ENCODE peak calls at places on chromosomes 1 and 21, in eight cellular contexts. D is heart right ventricle; G is heart left ventricle; J is CD4-positive, CD25-positive, alpha-beta regulatory T cell; H is brain microvascular endothelial cell; V is GM23338; C is MG63; P is prostate gland. F is an unnamed sample.

GRCh38 chr1:180502361-180503273 is at the start of gene ACBD6:
- DNase-seq in D (peak; percentile 83), J (peak; percentile 60), G (peak; percentile 82), C (peak; percentile 90), H (peak; percentile 82), V (peak; percentile 90), P (peak; percentile 67), F (peak; percentile 87)

GRCh38 chr1:247833601-247834000 is 8.1 kb downstream of the OR11L1 start:
- DNase-seq in J (no peak), V (peak; percentile 51), C (no peak), G (no peak), D (no peak), H (no peak), P (no peak), F (no peak)

GRCh38 chr1:23421752-23422312 is 2.7 kb downstream of the TCEA3 start:
- DNase-seq in C (peak; percentile 13), P (no peak), J (no peak), D (no peak), V (no peak), G (no peak), H (peak; percentile 21), F (peak; percentile 80)

GRCh38 chr1:100188617-100189016 is 10.6 kb upstream of the LRRC39 start:
- DNase-seq in J (no peak), P (no peak), D (no peak), C (no peak), G (peak; percentile 33), H (peak; percentile 50), V (no peak), F (peak; percentile 76)

GRCh38 chr21:30448514-30448913 is 8.4 kb downstream of the KRTAP15-1 start:
- DNase-seq in J (no peak), P (no peak), G (no peak), D (no peak), V (no peak), C (no peak), H (no peak), F (no peak)

GRCh38 chr1:70442486-70442885 is 31.4 kb downstream of the CTH start:
- DNase-seq in V (peak; percentile 38), H (no peak), G (no peak), C (no peak), D (no peak), J (no peak), P (no peak), F (peak; percentile 39)

GRCh38 chr1:150150511-150151021 is 850 bp downstream of the PLEKHO1 start:
- DNase-seq in G (peak; percentile 54), C (peak; percentile 41), H (no peak), D (peak; percentile 41), P (no peak), J (no peak), V (peak; percentile 63), F (no peak)

GRCh38 chr1:181061891-181062777 is 26.4 kb upstream of the IER5 start:
- DNase-seq in D (peak; percentile 33), J (no peak), V (no peak), G (no peak), C (no peak), H (no peak), P (no peak), F (no peak)

GRCh38 chr1:192808588-192809285 is at the start of gene RGS2:
- DNase-seq in V (peak; percentile 96), G (peak; percentile 92), H (peak; percentile 85), P (peak; percentile 89), D (peak; percentile 92), C (peak; percentile 92), J (peak; percentile 85), F (peak; percentile 89)

GRCh38 chr1:205453466-205453865 is 2.4 kb downstream of the BLACAT1 start:
- DNase-seq in G (no peak), J (no peak), V (no peak), C (no peak), H (no peak), P (no peak), D (no peak), F (no peak)

GRCh38 chr1:163535807-163536206 is 214.1 kb downstream of the NUF2 start:
- DNase-seq in V (peak; percentile 59), J (no peak), C (no peak), H (peak; percentile 5), G (no peak), D (no peak), P (no peak), F (peak; percentile 56)

DNA sequence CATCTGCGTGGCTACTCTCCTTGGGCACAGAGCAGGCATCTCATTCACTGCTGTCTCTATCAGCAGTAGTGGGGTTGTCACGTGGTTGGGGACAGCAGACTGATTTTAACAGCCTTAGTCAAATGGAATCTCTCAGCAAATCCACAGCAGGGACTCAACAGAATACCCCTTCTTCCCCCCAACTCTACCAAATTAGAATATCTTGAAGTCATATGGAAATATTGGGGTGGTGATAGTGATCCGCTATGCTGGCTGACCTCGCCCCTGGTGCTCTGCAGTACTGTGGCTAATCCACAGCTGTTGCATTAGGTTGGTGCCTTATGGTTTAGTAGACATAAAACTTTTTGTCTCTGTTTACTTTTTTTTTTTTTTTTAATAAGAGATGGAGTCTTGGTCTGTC is 23.9 kb downstream of the HHAT start:
- DNase-seq in D (no peak), P (no peak), H (no peak), V (no peak), G (no peak), C (no peak), J (no peak), F (no peak)
- H3K4me3 ChIP-seq in D (no peak overlapping the region), P (no peak overlapping the region), H (no peak overlapping the region), V (no peak overlapping the region), G (no peak overlapping the region), C (no peak overlapping the region), J (no peak overlapping the region), F (no peak overlapping the region)

DNA sequence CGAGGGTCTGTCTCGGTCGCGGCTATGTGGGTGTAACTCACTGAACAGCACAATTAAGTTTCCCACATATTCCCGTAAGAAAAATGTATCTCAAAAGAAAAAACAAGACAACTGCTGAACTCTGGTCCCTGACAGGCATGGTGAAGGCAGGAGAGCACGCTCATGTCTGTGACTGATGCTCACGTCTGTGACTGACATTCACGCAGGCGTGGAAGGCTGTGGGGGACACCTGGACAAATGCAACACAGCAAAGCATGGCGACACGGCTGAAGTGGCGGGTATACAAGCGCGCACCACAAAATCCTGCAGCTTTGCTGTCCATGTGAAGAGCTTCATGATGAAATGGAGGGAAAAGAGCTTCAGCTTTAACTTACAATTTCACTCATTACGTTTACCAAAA is 6.0 kb downstream of the PTTG1IP start:
- DNase-seq in J (no peak), C (no peak), V (no peak), H (no peak), D (peak; percentile 4), P (no peak), G (no peak), F (no peak)
- H3K4me3 ChIP-seq in J (peak overlapping the region; percentile 27), C (no peak overlapping the region), V (no peak overlapping the region), H (no peak overlapping the region), D (no peak overlapping the region), P (no peak overlapping the region), G (no peak overlapping the region), F (no peak overlapping the region)

GRCh38 chr1:179128520-179128919 is 46.6 kb downstream of the TOR3A start:
- DNase-seq in V (no peak), D (no peak), G (no peak), H (no peak), C (no peak), J (no peak), P (peak; percentile 37), F (no peak)

GRCh38 chr1:179126338-179127060 is 44.6 kb downstream of the TOR3A start:
- DNase-seq in P (no peak), D (peak; percentile 35), G (peak; percentile 40), J (no peak), C (peak; percentile 42), H (no peak), V (no peak), F (peak; percentile 40)

GRCh38 chr1:179121159-179121938 is 39.5 kb downstream of the TOR3A start:
- DNase-seq in C (no peak), J (no peak), V (peak; percentile 79), D (no peak), P (peak; percentile 13), H (no peak), G (no peak), F (peak; percentile 74)

GRCh38 chr1:179127163-179127895 is 45.5 kb downstream of the TOR3A start:
- DNase-seq in C (no peak), H (no peak), P (no peak), D (no peak), G (no peak), V (no peak), J (no peak), F (peak; percentile 55)

GRCh38 chr1:179124866-179125265 is 43.0 kb downstream of the TOR3A start:
- DNase-seq in D (no peak), V (no peak), J (no peak), C (peak; percentile 60), P (no peak), G (no peak), H (peak; percentile 56), F (peak; percentile 89)
- H3K4me3 ChIP-seq in D (no peak overlapping the region), V (no peak overlapping the region), J (no peak overlapping the region), C (no peak overlapping the region), P (no peak overlapping the region), G (no peak overlapping the region), H (no peak overlapping the region), F (no peak overlapping the region)

GRCh38 chr21:45977396-45977795 is 4.2 kb upstream of the COL6A1 start:
- DNase-seq in V (peak; percentile 71), J (no peak), P (no peak), C (no peak), G (peak; percentile 44), H (no peak), D (peak; percentile 55), F (no peak)

GRCh38 chr21:45974073-45975016 is 7.2 kb upstream of the COL6A1 start:
- DNase-seq in V (peak; percentile 72), P (no peak), J (no peak), C (peak; percentile 83), G (peak; percentile 76), H (peak; percentile 44), D (peak; percentile 67), F (peak; percentile 84)

GRCh38 chr21:45975017-45975595 is 6.5 kb upstream of the COL6A1 start:
- DNase-seq in C (no peak), J (no peak), V (peak; percentile 65), P (no peak), D (peak; percentile 77), G (peak; percentile 80), H (no peak), F (peak; percentile 69)

GRCh38 chr21:45979141-45979631 is 2.4 kb upstream of the COL6A1 start:
- DNase-seq in G (peak; percentile 9), H (no peak), D (peak; percentile 16), J (no peak), P (no peak), V (no peak), C (no peak), F (peak; percentile 75)

DNA sequence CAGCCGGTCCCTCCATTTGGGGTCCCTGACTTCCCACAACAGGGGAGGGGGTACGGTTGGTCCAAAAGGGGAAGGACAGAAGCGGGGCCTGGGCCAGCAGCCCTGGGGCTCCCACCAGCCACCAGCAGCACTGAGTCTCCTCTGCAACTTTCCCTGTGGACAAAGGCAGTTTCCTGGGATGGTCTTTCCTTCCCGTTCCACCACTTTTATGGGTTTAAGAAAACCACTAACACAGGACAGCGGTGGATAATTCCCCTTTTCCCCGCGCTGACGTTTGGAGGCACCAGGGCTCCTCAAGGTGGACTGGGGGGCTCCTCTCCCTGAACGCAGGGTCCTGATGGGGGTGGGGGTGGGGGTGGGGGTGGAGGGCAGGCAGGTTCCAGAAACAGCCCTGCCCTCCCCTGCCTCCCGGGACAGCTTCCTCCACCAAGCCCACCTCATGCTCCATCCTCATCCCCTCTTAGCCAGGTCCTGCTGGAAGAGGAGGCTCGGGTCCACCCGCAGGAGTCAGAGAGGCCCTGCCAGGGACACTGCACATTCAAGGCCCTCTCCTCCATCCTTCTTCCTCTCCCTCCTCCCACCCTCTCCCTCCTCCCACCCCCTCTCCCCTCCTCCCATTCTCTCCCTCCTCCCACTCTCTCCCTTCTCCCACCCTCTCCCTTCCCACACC is 4.8 kb upstream of the COL6A1 start:
- DNase-seq in P (no peak), G (no peak), H (no peak), V (no peak), D (peak; percentile 11), J (no peak), C (no peak), F (no peak)
- H3K4me3 ChIP-seq in P (no peak overlapping the region), G (no peak overlapping the region), H (no peak overlapping the region), V (peak overlapping the region; percentile 85), D (no peak overlapping the region), J (no peak overlapping the region), C (no peak overlapping the region), F (no peak overlapping the region)